ENCODE peak calls at places on chromosomes 13 and 19, in six cellular contexts. U is Caco-2; X is naive thymus-derived CD4-positive, alpha-beta T cell; W is ovary; Q is iPS DF 6.9; K is right cardiac atrium. A is an unnamed sample.

GRCh38 chr13:113077953-113078894 is 27.4 kb upstream of the F7 start:
- DNase-seq in U (no peak), X (no peak), W (no peak), Q (no peak), K (peak; percentile 9), A (no peak)

GRCh38 chr19:29789007-29789406 is 22.8 kb upstream of the CCNE1 start:
- DNase-seq in U (no peak), X (no peak), W (no peak), Q (no peak), K (no peak), A (no peak)

GRCh38 chr19:18344546-18344945 is 4.1 kb downstream of the PGPEP1 start:
- DNase-seq in U (no peak), X (no peak), W (no peak), Q (no peak), K (no peak), A (no peak)

GRCh38 chr19:2527171-2527570 is 51.2 kb downstream of the GADD45B start:
- DNase-seq in U (no peak), X (no peak), W (no peak), Q (no peak), K (no peak), A (no peak)

GRCh38 chr13:73966331-73966730 is 167.9 kb downstream of the KLF12 start:
- DNase-seq in U (no peak), X (no peak), W (no peak), Q (no peak), K (no peak), A (no peak)

GRCh38 chr19:40344422-40344821 is 3.8 kb downstream of the C19orf47 start:
- DNase-seq in U (no peak), X (no peak), W (no peak), Q (no peak), K (no peak), A (no peak)

GRCh38 chr19:35302446-35302845 is 10.5 kb downstream of the MAG start:
- DNase-seq in U (no peak), X (no peak), W (no peak), Q (no peak), K (no peak), A (no peak)

GRCh38 chr13:29543230-29544215 is 52.0 kb downstream of the SLC7A1 start:
- DNase-seq in U (no peak), X (no peak), W (no peak), Q (no peak), K (no peak), A (no peak)

GRCh38 chr19:5514001-5514400 is 53.8 kb downstream of the TINCR start:
- DNase-seq in U (no peak), X (no peak), W (no peak), Q (no peak), K (no peak), A (no peak)

GRCh38 chr13:43805071-43805468 is 18.3 kb upstream of the ENOX1 start:
- DNase-seq in U (no peak), X (no peak), W (no peak), Q (no peak), K (no peak), A (peak; percentile 76)

GRCh38 chr13:23724196-23724970 is 154.2 kb downstream of the TNFRSF19 start:
- DNase-seq in U (no peak), X (no peak), W (no peak), Q (no peak), K (no peak), A (no peak)

GRCh38 chr19:18802354-18802753 is 11.2 kb upstream of the COMP start:
- DNase-seq in U (no peak), X (no peak), W (no peak), Q (peak; percentile 81), K (no peak), A (no peak)

GRCh38 chr19:31340059-31341025 is 8.9 kb downstream of the TSHZ3 start:
- DNase-seq in U (no peak), X (peak; percentile 47), W (no peak), Q (no peak), K (no peak), A (peak; percentile 60)
- H3K4me3 ChIP-seq in U (no peak overlapping the region), X (peak overlapping the region; percentile 39), W (no peak overlapping the region), Q (no peak overlapping the region), K (no peak overlapping the region), A (no peak overlapping the region)

GRCh38 chr13:21060063-21060826 is 1.1 kb downstream of the LATS2 start:
- DNase-seq in U (peak; percentile 66), X (no peak), W (peak; percentile 65), Q (no peak), K (peak; percentile 58), A (no peak)
- H3K4me3 ChIP-seq in U (peak overlapping the region; percentile 99), X (no peak overlapping the region), W (peak overlapping the region; percentile 85), Q (peak overlapping the region; percentile 88), K (peak overlapping the region; percentile 91), A (peak overlapping the region; percentile 87)

GRCh38 chr19:51595776-51596175 is 24.7 kb downstream of the ZNF175 start:
- DNase-seq in U (no peak), X (no peak), W (no peak), Q (no peak), K (no peak), A (no peak)

GRCh38 chr19:51593138-51593890 is 22.2 kb downstream of the ZNF175 start:
- DNase-seq in U (peak; percentile 80), X (no peak), W (no peak), Q (no peak), K (no peak), A (no peak)

GRCh38 chr19:51594774-51595109 is 23.7 kb downstream of the ZNF175 start:
- DNase-seq in U (no peak), X (no peak), W (no peak), Q (no peak), K (no peak), A (no peak)

GRCh38 chr19:51593969-51594773 is 23.1 kb downstream of the ZNF175 start:
- DNase-seq in U (peak; percentile 98), X (peak; percentile 93), W (peak; percentile 99), Q (peak; percentile 89), K (peak; percentile 99), A (peak; percentile 93)

DNA sequence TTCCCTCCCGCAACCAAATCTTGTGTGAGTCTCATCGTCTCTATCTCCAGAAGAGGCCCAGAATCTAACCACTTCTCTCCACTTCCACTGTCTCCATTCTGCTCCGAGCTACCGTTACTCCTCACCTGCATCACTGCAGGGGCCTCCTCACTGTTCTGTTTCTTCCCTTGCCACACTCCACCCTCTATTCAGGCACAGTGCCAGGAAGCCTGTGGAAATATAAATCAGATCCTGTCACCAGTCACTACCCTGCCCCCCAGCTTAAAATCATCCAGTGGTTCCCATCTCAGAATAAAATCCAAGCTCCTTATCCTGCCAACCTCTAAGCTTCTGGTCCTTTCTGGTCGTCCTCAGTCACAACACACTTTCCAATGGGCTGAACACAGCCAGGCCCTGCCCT is 24.1 kb downstream of the ZNF175 start:
- DNase-seq in U (no peak), X (no peak), W (no peak), Q (no peak), K (no peak), A (no peak)
- H3K4me3 ChIP-seq in U (no peak overlapping the region), X (peak overlapping the region; percentile 88), W (no peak overlapping the region), Q (no peak overlapping the region), K (no peak overlapping the region), A (no peak overlapping the region)

GRCh38 chr19:45423589-45424190 is at the start of gene ERCC1:
- DNase-seq in U (peak; percentile 100), X (peak; percentile 44), W (peak; percentile 96), Q (no peak), K (peak; percentile 96), A (peak; percentile 82)

GRCh38 chr19:45421953-45422498 is 1.7 kb downstream of the ERCC1 start:
- DNase-seq in U (no peak), X (no peak), W (no peak), Q (no peak), K (no peak), A (no peak)

GRCh38 chr19:45423033-45423588 is 606 bp downstream of the ERCC1 start:
- DNase-seq in U (no peak), X (peak; percentile 68), W (no peak), Q (no peak), K (no peak), A (no peak)

GRCh38 chr19:45420871-45421270 is 2.8 kb downstream of the ERCC1 start:
- DNase-seq in U (no peak), X (no peak), W (no peak), Q (no peak), K (no peak), A (no peak)

GRCh38 chr19:45424191-45425058 is 708 bp upstream of the ERCC1 start:
- DNase-seq in U (peak; percentile 84), X (no peak), W (peak; percentile 65), Q (no peak), K (peak; percentile 87), A (peak; percentile 49)
- H3K4me3 ChIP-seq in U (peak overlapping the region; percentile 65), X (peak overlapping the region; percentile 72), W (peak overlapping the region; percentile 63), Q (peak overlapping the region; percentile 65), K (peak overlapping the region; percentile 45), A (peak overlapping the region; percentile 60)

DNA sequence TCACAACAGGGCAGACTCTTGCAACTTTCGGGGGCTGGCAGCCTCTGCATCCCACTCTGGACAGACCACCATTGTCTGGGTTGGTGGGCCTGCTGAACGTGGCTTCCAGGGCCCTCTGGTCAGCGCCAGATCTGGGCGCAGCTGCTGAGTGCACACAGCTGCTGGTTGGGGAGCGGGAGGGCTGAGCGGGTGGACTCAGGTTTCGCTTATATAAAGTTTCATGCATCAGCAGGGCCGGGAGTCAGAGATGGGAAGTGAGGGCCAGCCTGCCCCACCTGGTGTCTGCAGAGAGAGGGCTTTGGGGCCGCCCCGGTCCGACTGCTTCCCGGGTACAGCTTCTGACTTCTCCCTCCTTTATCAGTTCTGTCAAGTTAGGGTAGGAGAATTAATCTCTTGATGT is 6.9 kb downstream of the ARHGEF7 start:
- DNase-seq in U (no peak), X (no peak), W (no peak), Q (no peak), K (no peak), A (no peak)
- H3K4me3 ChIP-seq in U (no peak overlapping the region), X (no peak overlapping the region), W (no peak overlapping the region), Q (no peak overlapping the region), K (no peak overlapping the region), A (no peak overlapping the region)

GRCh38 chr19:39320948-39321831 is 527 bp upstream of the LRFN1 start:
- DNase-seq in U (no peak), X (no peak), W (no peak), Q (no peak), K (no peak), A (no peak)
- H3K4me3 ChIP-seq in U (peak overlapping the region; percentile 95), X (no peak overlapping the region), W (peak overlapping the region; percentile 20), Q (no peak overlapping the region), K (peak overlapping the region; percentile 80), A (no peak overlapping the region)

GRCh38 chr19:10706990-10707389 is 5.8 kb downstream of the QTRT1 start:
- DNase-seq in U (peak; percentile 53), X (no peak), W (no peak), Q (no peak), K (no peak), A (no peak)
- H3K4me3 ChIP-seq in U (no peak overlapping the region), X (no peak overlapping the region), W (no peak overlapping the region), Q (no peak overlapping the region), K (no peak overlapping the region), A (no peak overlapping the region)

GRCh38 chr19:49422407-49423277 is 599 bp downstream of the PTH2 start:
- DNase-seq in U (no peak), X (no peak), W (no peak), Q (no peak), K (peak; percentile 46), A (no peak)
- H3K4me3 ChIP-seq in U (no peak overlapping the region), X (peak overlapping the region; percentile 52), W (no peak overlapping the region), Q (peak overlapping the region; percentile 28), K (peak overlapping the region; percentile 0), A (no peak overlapping the region)

DNA sequence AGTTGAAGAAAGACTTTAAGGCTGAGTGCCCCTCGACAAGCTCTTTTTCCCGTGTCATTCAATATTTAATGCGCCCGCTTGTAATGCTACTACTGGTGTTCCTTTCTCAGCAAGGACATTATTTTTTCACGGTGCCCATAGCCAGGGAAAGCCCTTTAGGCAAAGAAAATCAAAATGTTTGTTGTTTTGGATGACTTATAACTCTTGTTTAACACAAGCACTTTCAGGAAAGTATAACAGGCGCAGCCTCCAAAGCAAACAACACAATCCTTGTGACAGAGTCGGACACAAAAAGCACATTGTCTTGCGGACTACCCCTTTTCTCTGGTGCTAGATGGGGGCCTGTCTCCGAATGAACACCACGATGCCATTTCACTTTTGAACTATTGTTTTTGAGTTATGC is 12.4 kb downstream of the ZIC5 start:
- DNase-seq in U (no peak), X (no peak), W (no peak), Q (no peak), K (no peak), A (no peak)
- H3K4me3 ChIP-seq in U (no peak overlapping the region), X (no peak overlapping the region), W (no peak overlapping the region), Q (peak overlapping the region; percentile 33), K (no peak overlapping the region), A (peak overlapping the region; percentile 39)

A was measured in astrocyte of the cerebellum.